ENCODE peak calls at places on chromosomes 16 and 17, in six cellular contexts. Y is stimulated activated CD4-positive, alpha-beta T cell treated with anti-CD3 and anti-CD28 coated beads, Interleukin-1b, Interleukin-23, amount 100 ng/mL, for 24 hours; G is ELR; C is activated CD4-positive, alpha-beta memory T cell treated with anti-CD3 and anti-CD28 coated beads, Interleukin-2, amount 10 ng/mL, durations not matched to agents 7 days and 5 days; R is stimulated activated CD8-positive, alpha-beta memory T cell treated with anti-CD3 and anti-CD28 coated beads, Interleukin-4, amount 100 ng/mL, for 24 hours; Q is hepatic stellate cell. U is an unnamed sample.

GRCh38 chr16:14298374-14299122 is 227.4 kb downstream of the MRTFB start:
- DNase-seq in Y (no peak), G (no peak), C (no peak), R (no peak), Q (no peak), U (no peak)

GRCh38 chr17:83096401-83097220 is 17.2 kb downstream of the METRNL start:
- DNase-seq in Y (no peak), G (no peak), C (no peak), R (no peak), Q (no peak), U (no peak)

GRCh38 chr17:78689029-78689428 is 93.0 kb downstream of the CYTH1 start:
- DNase-seq in Y (no peak), G (no peak), C (no peak), R (no peak), Q (no peak), U (no peak)

GRCh38 chr17:59814685-59815084 is 78.1 kb downstream of the TUBD1 start:
- DNase-seq in Y (no peak), G (no peak), C (no peak), R (no peak), Q (no peak), U (no peak)

GRCh38 chr17:77865109-77865611 is 93.3 kb upstream of the TNRC6C start:
- DNase-seq in Y (no peak), G (no peak), C (no peak), R (no peak), Q (no peak), U (peak)

GRCh38 chr16:70774261-70774660 is 26.7 kb downstream of the VAC14 start:
- DNase-seq in Y (no peak), G (no peak), C (no peak), R (no peak), Q (no peak), U (no peak)

GRCh38 chr16:28218109-28218508 is 6.3 kb upstream of the XPO6 start:
- DNase-seq in Y (no peak), G (peak), C (peak), R (peak), Q (peak), U (peak)

GRCh38 chr17:39261286-39261685 is 35.5 kb upstream of the STAC2 start:
- DNase-seq in Y (no peak), G (no peak), C (peak), R (no peak), Q (no peak), U (peak)

GRCh38 chr17:15457723-15458094 is 9.7 kb downstream of the CDRT4 start:
- DNase-seq in Y (no peak), G (no peak), C (no peak), R (no peak), Q (no peak), U (no peak)

GRCh38 chr17:34858941-34859562 is 102.2 kb downstream of the CCT6B start:
- DNase-seq in Y (no peak), G (peak), C (no peak), R (no peak), Q (no peak), U (peak)

GRCh38 chr17:80647746-80648145 is 103.1 kb downstream of the RPTOR start:
- DNase-seq in Y (no peak), G (peak), C (no peak), R (no peak), Q (peak), U (no peak)

GRCh38 chr16:58001781-58002410 is 689 bp downstream of the USB1 start:
- DNase-seq in Y (no peak), G (no peak), C (no peak), R (no peak), Q (no peak), U (no peak)

GRCh38 chr16:88936008-88936912 is 40.7 kb downstream of the CBFA2T3 start:
- DNase-seq in Y (no peak), G (no peak), C (peak), R (no peak), Q (no peak), U (no peak)

GRCh38 chr17:8109669-8110455 is 8.5 kb downstream of the ALOXE3 start:
- DNase-seq in Y (peak), G (peak), C (peak), R (peak), Q (peak), U (peak)

GRCh38 chr16:68355447-68356248 is 44.8 kb downstream of the PRMT7 start:
- DNase-seq in Y (no peak), G (no peak), C (no peak), R (no peak), Q (no peak), U (no peak)

GRCh38 chr17:8366231-8366630 is 10.3 kb downstream of the KRABD2 start:
- DNase-seq in Y (no peak), G (peak), C (no peak), R (no peak), Q (peak), U (no peak)

GRCh38 chr17:13750783-13751484 is 149.2 kb upstream of the HS3ST3A1 start:
- DNase-seq in Y (no peak), G (peak), C (no peak), R (no peak), Q (no peak), U (no peak)